ENCODE peak calls at places on chromosomes 1 and 21, in five cellular contexts. One of them, this sample, is unnamed.

GRCh38 chr1:107782192-107782845 is 182.7 kb downstream of the VAV3 start:
- DNase-seq in AG09309: peak
- DNase-seq in fibroblast of lung: peak
- DNase-seq in MM.1S: peak
- DNase-seq in neural crest cell: peak
- DNase-seq in this sample: no peak

GRCh38 chr1:66286307-66286706 is 247.6 kb upstream of the SGIP1 start:
- DNase-seq in fibroblast of lung: peak
- DNase-seq in MM.1S: no peak
- DNase-seq in neural crest cell: no peak
- DNase-seq in AG09309: no peak
- DNase-seq in this sample: no peak

GRCh38 chr1:15444476-15445389 is 6.5 kb downstream of the CTRC start:
- DNase-seq in AG09309: no peak
- DNase-seq in neural crest cell: no peak
- DNase-seq in fibroblast of lung: no peak
- DNase-seq in MM.1S: no peak
- DNase-seq in this sample: no peak

GRCh38 chr21:32468567-32469175 is 56.2 kb downstream of the EVA1C start:
- DNase-seq in fibroblast of lung: no peak
- DNase-seq in MM.1S: no peak
- DNase-seq in AG09309: no peak
- DNase-seq in neural crest cell: no peak
- DNase-seq in this sample: no peak

GRCh38 chr1:45250544-45250943 is 44.1 kb upstream of the ZSWIM5 start:
- DNase-seq in MM.1S: no peak
- DNase-seq in fibroblast of lung: no peak
- DNase-seq in AG09309: no peak
- DNase-seq in neural crest cell: no peak
- DNase-seq in this sample: no peak

GRCh38 chr1:230273141-230273710 is 152.9 kb downstream of the PGBD5 start:
- DNase-seq in MM.1S: no peak
- DNase-seq in fibroblast of lung: no peak
- DNase-seq in neural crest cell: no peak
- DNase-seq in AG09309: no peak
- DNase-seq in this sample: no peak

GRCh38 chr1:198604973-198605372 is 33.9 kb upstream of the PTPRC start:
- DNase-seq in neural crest cell: no peak
- DNase-seq in AG09309: no peak
- DNase-seq in MM.1S: no peak
- DNase-seq in fibroblast of lung: no peak
- DNase-seq in this sample: no peak

GRCh38 chr1:168610111-168610510 is 33.7 kb downstream of the XCL1 start:
- DNase-seq in neural crest cell: no peak
- DNase-seq in fibroblast of lung: no peak
- DNase-seq in AG09309: no peak
- DNase-seq in MM.1S: no peak
- DNase-seq in this sample: no peak

DNA sequence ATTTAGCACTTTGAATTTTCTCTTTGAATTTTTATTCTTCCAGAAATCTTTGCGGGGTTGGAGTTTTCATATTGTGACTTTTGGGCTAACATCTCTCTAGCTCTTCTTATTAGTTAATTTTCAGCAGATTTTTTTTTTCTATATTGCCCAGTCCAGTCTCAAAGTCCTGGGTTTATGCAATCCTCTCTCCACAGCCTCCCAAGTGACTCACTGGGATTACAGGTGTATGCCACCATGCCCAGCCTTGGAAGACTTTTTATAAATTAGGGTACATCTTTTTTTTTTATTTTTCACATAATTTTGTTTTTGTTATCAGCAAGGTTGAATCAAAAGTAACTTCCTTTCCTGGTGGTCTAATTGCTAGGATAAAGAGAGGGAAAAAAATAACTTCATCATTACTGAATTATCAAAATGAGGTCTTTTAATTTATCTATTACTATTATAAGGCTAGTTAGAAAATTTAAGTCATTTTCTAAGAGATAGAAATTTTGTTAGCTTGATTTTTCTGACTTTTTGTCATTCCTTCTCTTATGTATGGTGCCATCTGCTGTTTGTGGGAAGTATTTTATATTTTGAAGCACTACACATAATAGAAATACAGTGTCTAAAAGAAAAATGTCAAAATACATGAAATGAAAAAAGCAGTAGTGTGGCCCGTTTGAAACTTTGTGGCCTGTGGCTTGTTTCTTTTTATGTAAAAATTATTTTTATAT is 273.4 kb upstream of the CACYBP start:
- DNase-seq in fibroblast of lung: peak
- DNase-seq in MM.1S: peak
- DNase-seq in AG09309: no peak
- DNase-seq in neural crest cell: no peak
- DNase-seq in this sample: no peak
- TF ChIP-seq CTCF in fibroblast of lung: peak
- TF ChIP-seq CTCF in MM.1S: peak
- TF ChIP-seq CTCF in AG09309: peak
- TF ChIP-seq CTCF in neural crest cell: peak
- TF ChIP-seq CTCF in this sample: peak

GRCh38 chr21:35578350-35578782 is 482.0 kb downstream of the SETD4 start:
- DNase-seq in neural crest cell: no peak
- DNase-seq in fibroblast of lung: peak
- DNase-seq in AG09309: peak
- DNase-seq in MM.1S: no peak
- DNase-seq in this sample: no peak

GRCh38 chr21:35575280-35575915 is 484.9 kb downstream of the SETD4 start:
- DNase-seq in neural crest cell: no peak
- DNase-seq in MM.1S: no peak
- DNase-seq in fibroblast of lung: peak
- DNase-seq in AG09309: peak
- DNase-seq in this sample: no peak

GRCh38 chr21:35578831-35579470 is 481.4 kb downstream of the SETD4 start:
- DNase-seq in MM.1S: no peak
- DNase-seq in fibroblast of lung: peak
- DNase-seq in AG09309: peak
- DNase-seq in neural crest cell: peak
- DNase-seq in this sample: no peak

GRCh38 chr21:35571910-35572309 is 488.4 kb downstream of the SETD4 start:
- DNase-seq in AG09309: no peak
- DNase-seq in neural crest cell: no peak
- DNase-seq in fibroblast of lung: no peak
- DNase-seq in MM.1S: no peak
- DNase-seq in this sample: no peak

GRCh38 chr21:35573472-35574389 is 486.6 kb downstream of the SETD4 start:
- DNase-seq in AG09309: no peak
- DNase-seq in neural crest cell: no peak
- DNase-seq in MM.1S: no peak
- DNase-seq in fibroblast of lung: peak
- DNase-seq in this sample: no peak
- TF ChIP-seq CTCF in AG09309: no peak
- TF ChIP-seq CTCF in neural crest cell: no peak
- TF ChIP-seq CTCF in MM.1S: no peak
- TF ChIP-seq CTCF in fibroblast of lung: no peak
- TF ChIP-seq CTCF in this sample: no peak

GRCh38 chr1:101971309-101971708 is 25.4 kb downstream of the OLFM3 start:
- DNase-seq in fibroblast of lung: no peak
- DNase-seq in AG09309: no peak
- DNase-seq in neural crest cell: no peak
- DNase-seq in MM.1S: no peak
- DNase-seq in this sample: no peak
- TF ChIP-seq CTCF in fibroblast of lung: no peak
- TF ChIP-seq CTCF in AG09309: no peak
- TF ChIP-seq CTCF in neural crest cell: peak
- TF ChIP-seq CTCF in MM.1S: no peak
- TF ChIP-seq CTCF in this sample: no peak

GRCh38 chr1:115624859-115625258 is 16.9 kb upstream of the VANGL1 start:
- DNase-seq in neural crest cell: no peak
- DNase-seq in fibroblast of lung: no peak
- DNase-seq in MM.1S: no peak
- DNase-seq in AG09309: no peak
- DNase-seq in this sample: no peak
- TF ChIP-seq CTCF in neural crest cell: no peak
- TF ChIP-seq CTCF in fibroblast of lung: no peak
- TF ChIP-seq CTCF in MM.1S: no peak
- TF ChIP-seq CTCF in AG09309: no peak
- TF ChIP-seq CTCF in this sample: no peak

DNA sequence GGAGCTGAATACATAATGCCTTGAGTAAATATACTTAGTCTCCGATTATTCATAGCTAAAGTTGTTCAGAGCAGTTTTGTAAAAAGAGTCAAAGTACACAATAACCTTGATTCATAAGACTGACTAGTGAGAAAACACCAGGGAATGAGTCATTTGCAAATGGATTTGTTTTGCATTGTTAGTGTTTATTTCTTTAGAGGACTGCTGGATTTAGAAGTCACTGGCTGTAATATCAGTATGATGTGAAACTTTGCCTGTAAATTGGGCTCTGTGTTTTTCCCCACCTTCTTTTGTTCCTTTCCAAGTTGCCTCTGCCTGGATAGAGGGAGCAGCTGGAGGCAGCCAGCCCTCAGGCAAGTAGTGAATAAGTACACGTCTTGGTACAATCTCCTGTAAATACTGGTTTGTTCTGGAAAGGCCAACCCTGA is 474.7 kb downstream of the NUF2 start:
- DNase-seq in MM.1S: no peak
- DNase-seq in neural crest cell: no peak
- DNase-seq in fibroblast of lung: peak
- DNase-seq in AG09309: no peak
- DNase-seq in this sample: no peak
- TF ChIP-seq CTCF in MM.1S: no peak
- TF ChIP-seq CTCF in neural crest cell: no peak
- TF ChIP-seq CTCF in fibroblast of lung: no peak
- TF ChIP-seq CTCF in AG09309: no peak
- TF ChIP-seq CTCF in this sample: no peak

DNA sequence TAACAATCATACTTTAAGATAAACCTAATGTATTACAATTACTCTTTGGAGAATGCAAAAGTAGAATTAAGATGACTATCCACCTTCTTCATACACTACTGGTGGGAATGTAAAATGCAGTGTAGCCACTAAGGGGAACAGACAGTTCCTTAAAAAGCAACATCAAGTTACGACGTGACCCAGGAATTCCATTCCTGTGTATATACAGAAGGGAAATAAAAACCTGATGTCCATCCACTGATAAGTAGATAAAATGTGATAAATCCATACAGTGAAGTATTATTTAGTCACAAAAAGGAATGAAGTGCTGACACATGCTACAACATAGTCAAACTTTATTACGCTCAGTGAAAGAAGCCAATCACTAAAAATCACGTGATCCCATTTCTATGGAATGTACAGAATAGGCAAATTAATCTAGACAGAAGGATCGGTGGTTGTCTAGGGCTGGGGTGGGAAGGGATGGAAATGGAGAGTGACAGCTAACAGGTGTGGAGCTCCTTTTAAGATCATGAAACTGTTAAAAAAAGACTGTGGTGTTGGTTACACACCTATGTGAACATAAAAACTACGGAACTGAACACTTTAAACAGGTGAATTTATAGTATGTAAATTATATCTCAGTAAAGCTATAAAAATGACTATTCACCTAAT is 42.1 kb downstream of the NRIP1 start:
- DNase-seq in neural crest cell: no peak
- DNase-seq in AG09309: no peak
- DNase-seq in fibroblast of lung: no peak
- DNase-seq in MM.1S: no peak
- DNase-seq in this sample: no peak
- TF ChIP-seq CTCF in neural crest cell: peak
- TF ChIP-seq CTCF in AG09309: peak
- TF ChIP-seq CTCF in fibroblast of lung: no peak
- TF ChIP-seq CTCF in MM.1S: no peak
- TF ChIP-seq CTCF in this sample: no peak

This sample was measured in natural killer cell.